ENCODE peak calls at places on chromosomes 13 and 19, in seven cellular contexts. One of them, this sample, is unnamed.
A peak's percentile ranks its signal among the peaks of the same experiment; 100 is the strongest.

GRCh38 chr13:110258876-110259631 is 47.9 kb downstream of the COL4A1 start:
- DNase-seq in brain microvascular endothelial cell: no peak
- DNase-seq in prostate gland: no peak
- DNase-seq in esophagus squamous epithelium: no peak
- DNase-seq in endodermal cell: peak; percentile 17
- DNase-seq in heart left ventricle: no peak
- DNase-seq in bronchial epithelial cell: peak; percentile 77
- DNase-seq in this sample: no peak

GRCh38 chr13:51068501-51068900 is 42.6 kb downstream of the C13orf42 start:
- DNase-seq in brain microvascular endothelial cell: no peak
- DNase-seq in prostate gland: no peak
- DNase-seq in esophagus squamous epithelium: no peak
- DNase-seq in endodermal cell: peak; percentile 33
- DNase-seq in heart left ventricle: no peak
- DNase-seq in bronchial epithelial cell: no peak
- DNase-seq in this sample: no peak

GRCh38 chr19:18603255-18603957 is 3.2 kb downstream of the CRLF1 start:
- DNase-seq in brain microvascular endothelial cell: no peak
- DNase-seq in prostate gland: no peak
- DNase-seq in esophagus squamous epithelium: no peak
- DNase-seq in endodermal cell: peak; percentile 81
- DNase-seq in heart left ventricle: no peak
- DNase-seq in bronchial epithelial cell: no peak
- DNase-seq in this sample: no peak

GRCh38 chr19:8639821-8640401 is 9.5 kb downstream of the NFILZ start:
- DNase-seq in brain microvascular endothelial cell: no peak
- DNase-seq in prostate gland: no peak
- DNase-seq in esophagus squamous epithelium: no peak
- DNase-seq in endodermal cell: peak; percentile 80
- DNase-seq in heart left ventricle: no peak
- DNase-seq in bronchial epithelial cell: no peak
- DNase-seq in this sample: no peak

GRCh38 chr19:45446295-45446694 is 21.5 kb upstream of the FOSB start:
- DNase-seq in brain microvascular endothelial cell: no peak
- DNase-seq in prostate gland: no peak
- DNase-seq in esophagus squamous epithelium: no peak
- DNase-seq in endodermal cell: no peak
- DNase-seq in heart left ventricle: no peak
- DNase-seq in bronchial epithelial cell: peak; percentile 50
- DNase-seq in this sample: no peak

GRCh38 chr19:45161715-45162463 is 1.1 kb upstream of the NKPD1 start:
- DNase-seq in brain microvascular endothelial cell: no peak
- DNase-seq in prostate gland: no peak
- DNase-seq in esophagus squamous epithelium: no peak
- DNase-seq in endodermal cell: peak; percentile 92
- DNase-seq in heart left ventricle: no peak
- DNase-seq in bronchial epithelial cell: no peak
- DNase-seq in this sample: no peak

GRCh38 chr13:20192470-20193141 is at the start of gene GJB2:
- DNase-seq in brain microvascular endothelial cell: no peak
- DNase-seq in prostate gland: no peak
- DNase-seq in esophagus squamous epithelium: no peak
- DNase-seq in endodermal cell: peak; percentile 69
- DNase-seq in heart left ventricle: no peak
- DNase-seq in bronchial epithelial cell: no peak
- DNase-seq in this sample: no peak

GRCh38 chr13:25046274-25046984 is 49.5 kb upstream of the PABPC3 start:
- DNase-seq in brain microvascular endothelial cell: no peak
- DNase-seq in prostate gland: no peak
- DNase-seq in esophagus squamous epithelium: no peak
- DNase-seq in endodermal cell: peak; percentile 76
- DNase-seq in heart left ventricle: no peak
- DNase-seq in bronchial epithelial cell: no peak
- DNase-seq in this sample: no peak

GRCh38 chr19:48852292-48852691 is 16.0 kb upstream of the HSD17B14 start:
- DNase-seq in brain microvascular endothelial cell: no peak
- DNase-seq in prostate gland: no peak
- DNase-seq in esophagus squamous epithelium: no peak
- DNase-seq in endodermal cell: no peak
- DNase-seq in heart left ventricle: no peak
- DNase-seq in bronchial epithelial cell: no peak
- DNase-seq in this sample: no peak

GRCh38 chr19:16876904-16877361 is 11.9 kb upstream of the F2RL3 start:
- DNase-seq in brain microvascular endothelial cell: peak; percentile 46
- DNase-seq in prostate gland: no peak
- DNase-seq in esophagus squamous epithelium: no peak
- DNase-seq in endodermal cell: no peak
- DNase-seq in heart left ventricle: no peak
- DNase-seq in bronchial epithelial cell: no peak
- DNase-seq in this sample: no peak

GRCh38 chr19:49348305-49349188 is 13.3 kb downstream of the CD37 start:
- DNase-seq in brain microvascular endothelial cell: no peak
- DNase-seq in prostate gland: no peak
- DNase-seq in esophagus squamous epithelium: no peak
- DNase-seq in endodermal cell: no peak
- DNase-seq in heart left ventricle: no peak
- DNase-seq in bronchial epithelial cell: no peak
- DNase-seq in this sample: no peak

GRCh38 chr13:43074824-43075510 is 51.6 kb downstream of the DNAJC15 start:
- DNase-seq in brain microvascular endothelial cell: no peak
- DNase-seq in prostate gland: no peak
- DNase-seq in esophagus squamous epithelium: no peak
- DNase-seq in endodermal cell: no peak
- DNase-seq in heart left ventricle: no peak
- DNase-seq in bronchial epithelial cell: no peak
- DNase-seq in this sample: no peak

GRCh38 chr13:21529102-21529893 is 70.2 kb upstream of the ZDHHC20 start:
- DNase-seq in brain microvascular endothelial cell: no peak
- DNase-seq in prostate gland: no peak
- DNase-seq in esophagus squamous epithelium: no peak
- DNase-seq in endodermal cell: no peak
- DNase-seq in heart left ventricle: no peak
- DNase-seq in bronchial epithelial cell: no peak
- DNase-seq in this sample: no peak

GRCh38 chr19:1081301-1082164 is 13.6 kb downstream of the POLR2E start:
- DNase-seq in brain microvascular endothelial cell: no peak
- DNase-seq in prostate gland: no peak
- DNase-seq in esophagus squamous epithelium: no peak
- DNase-seq in endodermal cell: no peak
- DNase-seq in heart left ventricle: no peak
- DNase-seq in bronchial epithelial cell: no peak
- DNase-seq in this sample: no peak

GRCh38 chr13:30477346-30478235 is 11.9 kb upstream of the HMGB1 start:
- DNase-seq in brain microvascular endothelial cell: no peak
- DNase-seq in prostate gland: peak; percentile 27
- DNase-seq in esophagus squamous epithelium: no peak
- DNase-seq in endodermal cell: peak; percentile 81
- DNase-seq in heart left ventricle: no peak
- DNase-seq in bronchial epithelial cell: no peak
- DNase-seq in this sample: no peak

GRCh38 chr13:114263590-114263989 is 17.8 kb upstream of the UPF3A start:
- DNase-seq in brain microvascular endothelial cell: no peak
- DNase-seq in prostate gland: no peak
- DNase-seq in esophagus squamous epithelium: no peak
- DNase-seq in endodermal cell: no peak
- DNase-seq in heart left ventricle: no peak
- DNase-seq in bronchial epithelial cell: no peak
- DNase-seq in this sample: no peak

GRCh38 chr19:48737360-48737998 is 2.9 kb downstream of the RASIP1 start:
- DNase-seq in brain microvascular endothelial cell: no peak
- DNase-seq in prostate gland: no peak
- DNase-seq in esophagus squamous epithelium: no peak
- DNase-seq in endodermal cell: peak; percentile 88
- DNase-seq in heart left ventricle: peak; percentile 52
- DNase-seq in bronchial epithelial cell: no peak
- DNase-seq in this sample: no peak

GRCh38 chr13:80074143-80074752 is 266.7 kb downstream of the SPRY2 start:
- DNase-seq in brain microvascular endothelial cell: no peak
- DNase-seq in prostate gland: no peak
- DNase-seq in esophagus squamous epithelium: no peak
- DNase-seq in endodermal cell: peak; percentile 45
- DNase-seq in heart left ventricle: no peak
- DNase-seq in bronchial epithelial cell: no peak
- DNase-seq in this sample: no peak

GRCh38 chr13:29510698-29511438 is 84.6 kb downstream of the SLC7A1 start:
- DNase-seq in brain microvascular endothelial cell: no peak
- DNase-seq in prostate gland: no peak
- DNase-seq in esophagus squamous epithelium: no peak
- DNase-seq in endodermal cell: no peak
- DNase-seq in heart left ventricle: no peak
- DNase-seq in bronchial epithelial cell: no peak
- DNase-seq in this sample: no peak

DNA sequence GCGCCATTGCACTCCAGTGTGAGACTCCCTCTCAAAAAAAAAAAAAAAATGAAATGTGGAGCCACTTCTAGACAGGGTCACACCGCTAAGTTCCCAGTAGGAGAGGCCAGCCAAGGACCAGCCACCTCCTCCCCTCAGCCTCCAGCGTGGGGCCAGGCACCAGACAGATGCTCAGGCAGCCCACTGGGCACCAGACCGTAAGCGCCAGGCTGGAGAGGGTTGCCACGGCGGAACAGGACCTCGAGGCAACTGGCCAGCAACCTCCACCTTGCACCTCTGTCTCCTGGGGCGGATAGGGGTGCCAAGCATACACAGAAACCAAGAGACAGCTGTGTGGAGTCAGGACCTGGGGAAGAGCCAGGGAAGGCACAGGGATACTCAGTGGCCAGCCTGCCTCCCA is 3.7 kb downstream of the PEPD start:
- DNase-seq in brain microvascular endothelial cell: no peak
- DNase-seq in prostate gland: no peak
- DNase-seq in esophagus squamous epithelium: no peak
- DNase-seq in endodermal cell: no peak
- DNase-seq in heart left ventricle: no peak
- DNase-seq in bronchial epithelial cell: no peak
- DNase-seq in this sample: no peak
- TF ChIP-seq CTCF in brain microvascular endothelial cell: no peak
- TF ChIP-seq CTCF in prostate gland: no peak
- TF ChIP-seq CTCF in esophagus squamous epithelium: no peak
- TF ChIP-seq CTCF in endodermal cell: no peak
- TF ChIP-seq CTCF in heart left ventricle: no peak
- TF ChIP-seq CTCF in bronchial epithelial cell: no peak
- TF ChIP-seq CTCF in this sample: no peak

GRCh38 chr13:74290324-74290773 is 156.1 kb upstream of the KLF12 start:
- DNase-seq in brain microvascular endothelial cell: peak; percentile 78
- DNase-seq in prostate gland: peak; percentile 38
- DNase-seq in esophagus squamous epithelium: no peak
- DNase-seq in endodermal cell: peak; percentile 73
- DNase-seq in heart left ventricle: peak; percentile 24
- DNase-seq in bronchial epithelial cell: peak; percentile 98
- DNase-seq in this sample: peak; percentile 93
- H3K4me3 ChIP-seq in brain microvascular endothelial cell: no peak overlapping the region
- H3K4me3 ChIP-seq in prostate gland: no peak overlapping the region
- H3K4me3 ChIP-seq in esophagus squamous epithelium: peak overlapping the region; percentile 34
- H3K4me3 ChIP-seq in endodermal cell: no peak overlapping the region
- H3K4me3 ChIP-seq in heart left ventricle: peak overlapping the region; percentile 17
- H3K4me3 ChIP-seq in bronchial epithelial cell: no peak overlapping the region
- H3K4me3 ChIP-seq in this sample: peak overlapping the region; percentile 37

GRCh38 chr19:38340927-38341326 is 5.3 kb downstream of the CATSPERG start:
- DNase-seq in brain microvascular endothelial cell: no peak
- DNase-seq in prostate gland: no peak
- DNase-seq in esophagus squamous epithelium: no peak
- DNase-seq in endodermal cell: no peak
- DNase-seq in heart left ventricle: no peak
- DNase-seq in bronchial epithelial cell: no peak
- DNase-seq in this sample: no peak

GRCh38 chr19:38331728-38332127 is 3.9 kb upstream of the CATSPERG start:
- DNase-seq in brain microvascular endothelial cell: no peak
- DNase-seq in prostate gland: no peak
- DNase-seq in esophagus squamous epithelium: no peak
- DNase-seq in endodermal cell: no peak
- DNase-seq in heart left ventricle: no peak
- DNase-seq in bronchial epithelial cell: no peak
- DNase-seq in this sample: no peak

GRCh38 chr19:38335949-38336637 is 463 bp downstream of the CATSPERG start:
- DNase-seq in brain microvascular endothelial cell: peak; percentile 93
- DNase-seq in prostate gland: peak; percentile 94
- DNase-seq in esophagus squamous epithelium: peak; percentile 78
- DNase-seq in endodermal cell: peak; percentile 98
- DNase-seq in heart left ventricle: peak; percentile 97
- DNase-seq in bronchial epithelial cell: peak; percentile 86
- DNase-seq in this sample: no peak

GRCh38 chr19:38336638-38337359 is 1.2 kb downstream of the CATSPERG start:
- DNase-seq in brain microvascular endothelial cell: peak; percentile 91
- DNase-seq in prostate gland: peak; percentile 96
- DNase-seq in esophagus squamous epithelium: peak; percentile 85
- DNase-seq in endodermal cell: peak; percentile 99
- DNase-seq in heart left ventricle: peak; percentile 96
- DNase-seq in bronchial epithelial cell: peak; percentile 90
- DNase-seq in this sample: peak; percentile 67

DNA sequence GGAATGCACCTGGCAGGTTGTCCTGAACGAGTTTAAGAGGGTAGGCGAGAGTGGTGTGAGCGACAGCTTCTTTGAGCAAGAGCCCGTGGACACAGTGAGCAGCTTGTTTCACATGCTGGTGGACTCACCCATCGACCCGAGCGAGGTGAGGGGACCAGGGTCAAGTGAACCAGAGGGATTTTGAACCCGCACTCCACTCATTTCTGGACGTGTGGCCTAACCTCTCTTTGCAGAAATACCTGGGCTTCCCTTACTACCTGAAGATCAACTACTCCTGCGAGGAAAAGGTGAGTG is 1.7 kb downstream of the CATSPERG start:
- DNase-seq in brain microvascular endothelial cell: no peak
- DNase-seq in prostate gland: no peak
- DNase-seq in esophagus squamous epithelium: no peak
- DNase-seq in endodermal cell: no peak
- DNase-seq in heart left ventricle: no peak
- DNase-seq in bronchial epithelial cell: no peak
- DNase-seq in this sample: no peak
- TF ChIP-seq CTCF in brain microvascular endothelial cell: no peak
- TF ChIP-seq CTCF in prostate gland: no peak
- TF ChIP-seq CTCF in esophagus squamous epithelium: no peak
- TF ChIP-seq CTCF in endodermal cell: no peak
- TF ChIP-seq CTCF in heart left ventricle: no peak
- TF ChIP-seq CTCF in bronchial epithelial cell: no peak
- TF ChIP-seq CTCF in this sample: no peak

DNA sequence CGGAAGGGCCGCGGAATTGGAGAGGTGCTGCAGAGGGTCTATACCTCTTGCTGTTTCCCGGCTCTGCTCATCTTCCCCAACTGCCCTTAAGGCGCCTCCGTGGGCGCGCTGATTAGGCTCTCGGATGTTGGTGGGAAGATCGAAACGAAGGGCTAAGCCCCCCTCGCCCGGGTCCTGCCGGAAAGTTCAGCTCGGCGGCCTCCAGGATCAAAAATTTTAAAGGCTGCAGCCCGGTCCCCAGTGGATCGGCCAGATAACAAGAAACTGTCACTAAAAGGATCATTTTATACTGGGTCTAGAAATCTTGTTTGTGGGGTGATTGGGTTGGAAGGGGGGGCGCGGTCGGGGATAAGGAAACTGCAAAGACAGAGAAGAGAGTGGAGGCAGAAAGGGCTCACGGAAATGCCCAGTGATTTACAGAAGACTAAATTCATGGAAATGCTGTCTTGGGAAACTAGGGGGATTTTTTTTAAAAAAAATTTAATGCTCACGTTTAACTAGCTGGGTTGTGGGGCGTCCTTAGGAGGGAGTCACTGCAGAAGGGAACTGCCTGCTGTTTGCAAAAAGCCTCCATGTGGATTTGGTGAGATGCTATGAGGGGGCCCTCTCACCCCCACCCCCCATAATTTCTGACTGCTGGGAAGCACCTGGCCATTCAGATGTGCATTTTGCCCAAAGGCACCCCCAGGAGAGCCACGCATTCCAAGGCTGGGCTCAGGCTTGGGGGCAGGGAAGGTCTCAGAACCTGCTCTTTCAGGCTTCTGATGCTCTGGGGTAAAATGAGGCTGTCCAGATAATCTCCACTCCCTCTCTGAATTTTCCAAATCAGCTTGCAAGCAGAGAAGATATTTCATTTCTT is 7.7 kb downstream of the CDX2 start:
- DNase-seq in brain microvascular endothelial cell: no peak
- DNase-seq in prostate gland: no peak
- DNase-seq in esophagus squamous epithelium: no peak
- DNase-seq in endodermal cell: peak; percentile 81
- DNase-seq in heart left ventricle: no peak
- DNase-seq in bronchial epithelial cell: no peak
- DNase-seq in this sample: no peak
- H3K4me3 ChIP-seq in brain microvascular endothelial cell: no peak overlapping the region
- H3K4me3 ChIP-seq in prostate gland: no peak overlapping the region
- H3K4me3 ChIP-seq in esophagus squamous epithelium: peak overlapping the region; percentile 58
- H3K4me3 ChIP-seq in endodermal cell: no peak overlapping the region
- H3K4me3 ChIP-seq in heart left ventricle: no peak overlapping the region
- H3K4me3 ChIP-seq in bronchial epithelial cell: no peak overlapping the region
- H3K4me3 ChIP-seq in this sample: no peak overlapping the region

This sample was measured in epithelial cell of proximal tubule.